ENCODE peak calls at places on chromosomes 6 and 20, in ten cellular contexts. One of them, this sample, is unnamed.
A peak's percentile ranks its signal among the peaks of the same experiment; 100 is the strongest.

GRCh38 chr6:78611097-78611625 is 256.2 kb upstream of the IRAK1BP1 start:
- DNase-seq in spleen: no peak
- DNase-seq in Peyer's patch: no peak
- DNase-seq in transverse colon: no peak
- DNase-seq in GM10248: no peak
- DNase-seq in fibroblast of lung: no peak
- DNase-seq in foreskin keratinocyte: no peak
- DNase-seq in breast epithelium: no peak
- DNase-seq in cardiac muscle cell: no peak
- DNase-seq in mammary epithelial cell: no peak
- DNase-seq in this sample: no peak

GRCh38 chr20:52179331-52180166 is 12.0 kb downstream of the ZFP64 start:
- DNase-seq in spleen: no peak
- DNase-seq in Peyer's patch: no peak
- DNase-seq in transverse colon: no peak
- DNase-seq in GM10248: peak; percentile 81
- DNase-seq in fibroblast of lung: no peak
- DNase-seq in foreskin keratinocyte: no peak
- DNase-seq in breast epithelium: no peak
- DNase-seq in cardiac muscle cell: peak; percentile 20
- DNase-seq in mammary epithelial cell: no peak
- DNase-seq in this sample: no peak

GRCh38 chr20:21517566-21518277 is 3.9 kb upstream of the NKX2-2 start:
- DNase-seq in spleen: no peak
- DNase-seq in Peyer's patch: no peak
- DNase-seq in transverse colon: no peak
- DNase-seq in GM10248: peak; percentile 18
- DNase-seq in fibroblast of lung: no peak
- DNase-seq in foreskin keratinocyte: no peak
- DNase-seq in breast epithelium: no peak
- DNase-seq in cardiac muscle cell: no peak
- DNase-seq in mammary epithelial cell: no peak
- DNase-seq in this sample: no peak

GRCh38 chr20:44693625-44694024 is 21.5 kb upstream of the CCN5 start:
- DNase-seq in spleen: no peak
- DNase-seq in Peyer's patch: no peak
- DNase-seq in transverse colon: no peak
- DNase-seq in GM10248: no peak
- DNase-seq in fibroblast of lung: no peak
- DNase-seq in foreskin keratinocyte: no peak
- DNase-seq in breast epithelium: no peak
- DNase-seq in cardiac muscle cell: no peak
- DNase-seq in mammary epithelial cell: no peak
- DNase-seq in this sample: no peak

GRCh38 chr6:164379786-164380185 is 929.6 kb downstream of the C6orf118 start:
- DNase-seq in spleen: no peak
- DNase-seq in Peyer's patch: no peak
- DNase-seq in transverse colon: no peak
- DNase-seq in GM10248: no peak
- DNase-seq in fibroblast of lung: no peak
- DNase-seq in foreskin keratinocyte: peak; percentile 37
- DNase-seq in breast epithelium: no peak
- DNase-seq in cardiac muscle cell: no peak
- DNase-seq in mammary epithelial cell: no peak
- DNase-seq in this sample: no peak

GRCh38 chr20:18628330-18628941 is 40.6 kb downstream of the DTD1 start:
- DNase-seq in spleen: no peak
- DNase-seq in Peyer's patch: peak; percentile 61
- DNase-seq in transverse colon: peak; percentile 17
- DNase-seq in GM10248: no peak
- DNase-seq in fibroblast of lung: no peak
- DNase-seq in foreskin keratinocyte: no peak
- DNase-seq in breast epithelium: peak; percentile 60
- DNase-seq in cardiac muscle cell: no peak
- DNase-seq in mammary epithelial cell: peak; percentile 8
- DNase-seq in this sample: no peak

GRCh38 chr20:19791887-19792286 is 33.8 kb downstream of the RIN2 start:
- DNase-seq in spleen: no peak
- DNase-seq in Peyer's patch: no peak
- DNase-seq in transverse colon: no peak
- DNase-seq in GM10248: no peak
- DNase-seq in fibroblast of lung: no peak
- DNase-seq in foreskin keratinocyte: no peak
- DNase-seq in breast epithelium: no peak
- DNase-seq in cardiac muscle cell: no peak
- DNase-seq in mammary epithelial cell: no peak
- DNase-seq in this sample: no peak

GRCh38 chr6:136230219-136230980 is 19.7 kb downstream of the MTFR2 start:
- DNase-seq in spleen: no peak
- DNase-seq in Peyer's patch: no peak
- DNase-seq in transverse colon: no peak
- DNase-seq in GM10248: no peak
- DNase-seq in fibroblast of lung: no peak
- DNase-seq in foreskin keratinocyte: no peak
- DNase-seq in breast epithelium: no peak
- DNase-seq in cardiac muscle cell: no peak
- DNase-seq in mammary epithelial cell: no peak
- DNase-seq in this sample: no peak

GRCh38 chr6:21808551-21809181 is 215.1 kb downstream of the SOX4 start:
- DNase-seq in spleen: no peak
- DNase-seq in Peyer's patch: peak; percentile 58
- DNase-seq in transverse colon: peak; percentile 49
- DNase-seq in GM10248: no peak
- DNase-seq in fibroblast of lung: peak; percentile 81
- DNase-seq in foreskin keratinocyte: no peak
- DNase-seq in breast epithelium: no peak
- DNase-seq in cardiac muscle cell: peak; percentile 79
- DNase-seq in mammary epithelial cell: peak; percentile 27
- DNase-seq in this sample: no peak

GRCh38 chr6:122180132-122180531 is 219.3 kb upstream of the HSF2 start:
- DNase-seq in spleen: no peak
- DNase-seq in Peyer's patch: no peak
- DNase-seq in transverse colon: no peak
- DNase-seq in GM10248: no peak
- DNase-seq in fibroblast of lung: peak; percentile 20
- DNase-seq in foreskin keratinocyte: no peak
- DNase-seq in breast epithelium: no peak
- DNase-seq in cardiac muscle cell: peak; percentile 4
- DNase-seq in mammary epithelial cell: no peak
- DNase-seq in this sample: no peak

GRCh38 chr20:54692168-54692887 is 216.9 kb downstream of the DOK5 start:
- DNase-seq in spleen: no peak
- DNase-seq in Peyer's patch: no peak
- DNase-seq in transverse colon: no peak
- DNase-seq in GM10248: no peak
- DNase-seq in fibroblast of lung: no peak
- DNase-seq in foreskin keratinocyte: no peak
- DNase-seq in breast epithelium: no peak
- DNase-seq in cardiac muscle cell: no peak
- DNase-seq in mammary epithelial cell: no peak
- DNase-seq in this sample: no peak

GRCh38 chr6:7993952-7994351 is 70.2 kb downstream of the BLOC1S5 start:
- DNase-seq in spleen: no peak
- DNase-seq in Peyer's patch: no peak
- DNase-seq in transverse colon: no peak
- DNase-seq in GM10248: no peak
- DNase-seq in fibroblast of lung: no peak
- DNase-seq in foreskin keratinocyte: no peak
- DNase-seq in breast epithelium: no peak
- DNase-seq in cardiac muscle cell: no peak
- DNase-seq in mammary epithelial cell: no peak
- DNase-seq in this sample: no peak

DNA sequence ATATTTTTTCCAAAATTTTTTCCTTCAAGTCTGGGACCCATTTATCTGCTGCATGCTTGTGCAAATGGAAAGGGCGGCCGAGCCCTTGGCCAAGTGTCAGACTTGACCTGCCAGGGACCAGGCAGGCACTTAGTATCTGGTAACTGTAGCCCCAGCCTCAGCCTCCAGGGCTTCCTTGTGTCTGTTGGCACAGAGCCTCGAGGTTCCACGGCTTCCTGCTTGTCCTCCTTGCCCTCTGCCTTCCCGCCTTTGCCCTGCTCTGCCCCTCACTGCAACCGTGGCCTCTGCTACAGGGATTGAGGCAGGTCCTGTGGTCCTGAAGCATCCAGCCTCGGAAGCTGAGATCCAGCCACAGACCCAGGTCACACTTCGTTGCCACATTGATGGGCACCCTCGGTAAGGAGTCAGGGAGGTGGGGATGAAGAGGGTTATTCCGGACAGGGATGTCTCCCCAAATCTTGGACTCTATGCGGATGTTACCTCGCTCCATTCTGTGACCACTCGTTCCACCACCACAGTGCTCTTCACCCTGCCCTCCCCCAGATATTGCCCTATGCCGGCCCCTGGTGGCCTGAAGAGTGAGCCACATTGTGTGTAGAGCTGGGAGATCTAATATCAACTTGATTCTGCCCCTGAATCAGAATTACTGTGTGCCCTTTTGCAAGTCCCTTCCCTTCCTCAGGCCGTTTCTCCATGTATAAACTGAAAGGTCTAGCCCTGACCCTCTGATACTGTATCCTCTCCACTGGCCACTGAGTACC is 41.5 kb upstream of the SRF start:
- DNase-seq in spleen: no peak
- DNase-seq in Peyer's patch: peak; percentile 70
- DNase-seq in transverse colon: peak; percentile 53
- DNase-seq in GM10248: peak; percentile 46
- DNase-seq in fibroblast of lung: peak; percentile 55
- DNase-seq in foreskin keratinocyte: no peak
- DNase-seq in breast epithelium: no peak
- DNase-seq in cardiac muscle cell: peak; percentile 50
- DNase-seq in mammary epithelial cell: peak; percentile 46
- DNase-seq in this sample: no peak
- TF ChIP-seq CTCF in spleen: no peak
- TF ChIP-seq CTCF in Peyer's patch: peak; percentile 66
- TF ChIP-seq CTCF in transverse colon: peak; percentile 54
- TF ChIP-seq CTCF in GM10248: peak; percentile 35
- TF ChIP-seq CTCF in fibroblast of lung: peak; percentile 84
- TF ChIP-seq CTCF in foreskin keratinocyte: peak; percentile 77
- TF ChIP-seq CTCF in breast epithelium: no peak
- TF ChIP-seq CTCF in cardiac muscle cell: peak; percentile 75
- TF ChIP-seq CTCF in mammary epithelial cell: peak; percentile 78
- TF ChIP-seq CTCF in this sample: no peak

GRCh38 chr6:36692861-36693702 is 4.5 kb upstream of the RAB44 start:
- DNase-seq in spleen: peak; percentile 62
- DNase-seq in Peyer's patch: no peak
- DNase-seq in transverse colon: peak; percentile 47
- DNase-seq in GM10248: no peak
- DNase-seq in fibroblast of lung: no peak
- DNase-seq in foreskin keratinocyte: no peak
- DNase-seq in breast epithelium: no peak
- DNase-seq in cardiac muscle cell: peak; percentile 67
- DNase-seq in mammary epithelial cell: no peak
- DNase-seq in this sample: no peak

GRCh38 chr6:36694616-36695015 is 3.0 kb upstream of the RAB44 start:
- DNase-seq in spleen: no peak
- DNase-seq in Peyer's patch: no peak
- DNase-seq in transverse colon: no peak
- DNase-seq in GM10248: no peak
- DNase-seq in fibroblast of lung: no peak
- DNase-seq in foreskin keratinocyte: no peak
- DNase-seq in breast epithelium: no peak
- DNase-seq in cardiac muscle cell: no peak
- DNase-seq in mammary epithelial cell: no peak
- DNase-seq in this sample: no peak

GRCh38 chr6:36692220-36692619 is 5.4 kb upstream of the RAB44 start:
- DNase-seq in spleen: peak; percentile 92
- DNase-seq in Peyer's patch: no peak
- DNase-seq in transverse colon: peak; percentile 38
- DNase-seq in GM10248: peak; percentile 79
- DNase-seq in fibroblast of lung: no peak
- DNase-seq in foreskin keratinocyte: no peak
- DNase-seq in breast epithelium: no peak
- DNase-seq in cardiac muscle cell: no peak
- DNase-seq in mammary epithelial cell: no peak
- DNase-seq in this sample: no peak

GRCh38 chr6:36691011-36691410 is 6.6 kb upstream of the RAB44 start:
- DNase-seq in spleen: no peak
- DNase-seq in Peyer's patch: no peak
- DNase-seq in transverse colon: no peak
- DNase-seq in GM10248: no peak
- DNase-seq in fibroblast of lung: no peak
- DNase-seq in foreskin keratinocyte: no peak
- DNase-seq in breast epithelium: no peak
- DNase-seq in cardiac muscle cell: no peak
- DNase-seq in mammary epithelial cell: peak; percentile 70
- DNase-seq in this sample: no peak

GRCh38 chr6:36691612-36692011 is 6.0 kb upstream of the RAB44 start:
- DNase-seq in spleen: no peak
- DNase-seq in Peyer's patch: no peak
- DNase-seq in transverse colon: no peak
- DNase-seq in GM10248: no peak
- DNase-seq in fibroblast of lung: no peak
- DNase-seq in foreskin keratinocyte: no peak
- DNase-seq in breast epithelium: no peak
- DNase-seq in cardiac muscle cell: no peak
- DNase-seq in mammary epithelial cell: no peak
- DNase-seq in this sample: no peak
- TF ChIP-seq CTCF in spleen: no peak
- TF ChIP-seq CTCF in Peyer's patch: no peak
- TF ChIP-seq CTCF in transverse colon: no peak
- TF ChIP-seq CTCF in GM10248: no peak
- TF ChIP-seq CTCF in fibroblast of lung: no peak
- TF ChIP-seq CTCF in foreskin keratinocyte: no peak
- TF ChIP-seq CTCF in breast epithelium: no peak
- TF ChIP-seq CTCF in cardiac muscle cell: no peak
- TF ChIP-seq CTCF in mammary epithelial cell: no peak
- TF ChIP-seq CTCF in this sample: no peak

GRCh38 chr6:135062735-135063134 is 8.1 kb upstream of the HBS1L start:
- DNase-seq in spleen: no peak
- DNase-seq in Peyer's patch: no peak
- DNase-seq in transverse colon: no peak
- DNase-seq in GM10248: no peak
- DNase-seq in fibroblast of lung: no peak
- DNase-seq in foreskin keratinocyte: no peak
- DNase-seq in breast epithelium: no peak
- DNase-seq in cardiac muscle cell: no peak
- DNase-seq in mammary epithelial cell: no peak
- DNase-seq in this sample: no peak
- TF ChIP-seq CTCF in spleen: no peak
- TF ChIP-seq CTCF in Peyer's patch: no peak
- TF ChIP-seq CTCF in transverse colon: no peak
- TF ChIP-seq CTCF in GM10248: no peak
- TF ChIP-seq CTCF in fibroblast of lung: no peak
- TF ChIP-seq CTCF in foreskin keratinocyte: peak; percentile 7
- TF ChIP-seq CTCF in breast epithelium: no peak
- TF ChIP-seq CTCF in cardiac muscle cell: no peak
- TF ChIP-seq CTCF in mammary epithelial cell: no peak
- TF ChIP-seq CTCF in this sample: no peak

DNA sequence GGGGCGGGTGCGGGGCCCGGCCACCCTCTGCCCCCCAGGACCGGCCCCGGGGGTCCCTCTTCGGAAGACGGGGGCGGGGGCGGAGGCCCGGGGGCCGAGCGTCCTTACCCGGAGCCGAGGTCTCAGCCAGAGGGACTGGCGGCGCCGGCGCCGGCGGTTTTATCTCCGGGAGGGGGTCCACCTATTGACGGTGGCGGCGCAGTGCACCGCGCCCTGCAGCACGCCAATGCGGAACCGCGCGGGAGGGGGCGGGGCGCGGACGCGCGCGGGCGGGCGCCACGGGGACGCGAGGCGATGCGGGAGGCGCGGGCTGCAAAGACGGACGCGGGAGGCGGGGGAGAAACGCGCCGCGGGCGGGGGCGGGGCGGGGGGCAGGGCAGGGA is at the start of gene EEF1A2:
- DNase-seq in spleen: peak; percentile 80
- DNase-seq in Peyer's patch: no peak
- DNase-seq in transverse colon: no peak
- DNase-seq in GM10248: no peak
- DNase-seq in fibroblast of lung: no peak
- DNase-seq in foreskin keratinocyte: no peak
- DNase-seq in breast epithelium: no peak
- DNase-seq in cardiac muscle cell: no peak
- DNase-seq in mammary epithelial cell: no peak
- DNase-seq in this sample: no peak
- TF ChIP-seq CTCF in spleen: no peak
- TF ChIP-seq CTCF in Peyer's patch: no peak
- TF ChIP-seq CTCF in transverse colon: no peak
- TF ChIP-seq CTCF in GM10248: peak; percentile 8
- TF ChIP-seq CTCF in fibroblast of lung: no peak
- TF ChIP-seq CTCF in foreskin keratinocyte: peak; percentile 13
- TF ChIP-seq CTCF in breast epithelium: no peak
- TF ChIP-seq CTCF in cardiac muscle cell: no peak
- TF ChIP-seq CTCF in mammary epithelial cell: no peak
- TF ChIP-seq CTCF in this sample: peak; percentile 14